ENCODE peak calls at places on chromosomes 2 and 18, in six cellular contexts. J, M, U, Y, F and X are unnamed samples.

GRCh38 chr2:200223385-200223784 is 83.1 kb upstream of the SPATS2L start:
- DNase-seq in Y (no peak), U (no peak), M (peak), J (no peak), F (no peak), X (no peak)

GRCh38 chr2:20205915-20206524 is 18.9 kb downstream of the SDC1 start:
- DNase-seq in M (no peak), F (no peak), J (no peak), U (no peak), Y (no peak), X (no peak)

GRCh38 chr18:77092104-77093066 is 40.2 kb downstream of the MBP start:
- DNase-seq in J (no peak), M (no peak), Y (no peak), F (no peak), U (no peak), X (no peak)

GRCh38 chr2:145221032-145221431 is 701.1 kb upstream of the ZEB2 start:
- DNase-seq in Y (no peak), U (no peak), M (no peak), J (no peak), F (no peak), X (no peak)

GRCh38 chr2:64105676-64106461 is 38.4 kb downstream of the PELI1 start:
- DNase-seq in J (no peak), F (no peak), M (no peak), U (no peak), Y (no peak), X (no peak)

GRCh38 chr2:217820066-217820819 is 182.6 kb downstream of the TNS1 start:
- DNase-seq in Y (no peak), U (no peak), J (no peak), F (no peak), M (no peak), X (peak)

GRCh38 chr2:151851761-151852160 is 23.5 kb upstream of the ARL5A start:
- DNase-seq in J (no peak), U (no peak), F (no peak), M (no peak), Y (no peak), X (no peak)

GRCh38 chr2:151782378-151783132 is 45.7 kb downstream of the ARL5A start:
- DNase-seq in M (no peak), J (no peak), U (no peak), F (no peak), Y (no peak), X (no peak)

GRCh38 chr2:62197017-62197586 is 1.2 kb downstream of the B3GNT2 start:
- DNase-seq in J (peak), U (no peak), F (no peak), Y (no peak), M (no peak), X (no peak)

GRCh38 chr2:189685540-189686229 is 11.2 kb downstream of the ANKAR start:
- DNase-seq in F (peak), U (peak), J (no peak), Y (peak), M (peak), X (peak)

GRCh38 chr2:126856403-126856802 is 42.3 kb upstream of the TEX51 start:
- DNase-seq in U (no peak), F (no peak), M (no peak), J (no peak), Y (no peak), X (no peak)

DNA sequence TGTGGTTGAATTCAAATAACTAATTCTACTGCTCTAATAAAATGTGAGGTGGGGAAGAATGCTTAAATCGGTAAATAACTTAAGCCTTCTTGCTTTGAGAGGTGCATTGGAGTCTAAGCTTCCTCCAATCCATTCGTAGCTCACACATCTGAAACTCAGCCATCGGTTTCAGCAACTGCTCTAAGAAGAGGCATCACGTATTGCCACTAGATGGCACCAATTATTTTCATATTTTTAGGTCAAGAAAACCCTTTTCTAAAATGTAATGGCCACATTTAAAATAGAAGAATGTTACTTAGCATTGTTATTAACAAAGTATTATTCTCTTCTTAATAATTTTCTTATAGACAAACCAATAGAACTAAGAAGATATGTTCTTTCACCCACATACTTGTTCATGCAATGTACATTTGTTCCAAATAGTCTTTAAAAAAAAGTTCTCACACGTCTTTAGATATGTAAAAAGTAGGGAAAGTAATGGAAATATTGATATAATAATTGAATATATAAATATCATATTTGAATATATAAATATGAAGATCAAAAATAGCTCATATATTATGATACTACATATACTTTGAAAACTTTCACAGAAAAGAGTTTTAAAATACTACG is 229.8 kb downstream of the CCDC178 start:
- DNase-seq in M (no peak), Y (no peak), J (no peak), F (peak), U (no peak), X (no peak)
- TF ChIP-seq CTCF in M (no peak), Y (peak), J (peak), F (peak), U (peak), X (peak)

GRCh38 chr2:177256026-177256425 is 8.5 kb downstream of the NFE2L2 start:
- DNase-seq in Y (no peak), U (no peak), M (no peak), F (no peak), J (no peak), X (no peak)

GRCh38 chr2:177252808-177253531 is 11.6 kb downstream of the NFE2L2 start:
- DNase-seq in F (no peak), J (no peak), Y (no peak), M (no peak), U (no peak), X (no peak)

GRCh38 chr2:177253704-177254103 is 10.8 kb downstream of the NFE2L2 start:
- DNase-seq in U (no peak), J (no peak), Y (no peak), F (no peak), M (no peak), X (no peak)

GRCh38 chr2:177255227-177255601 is 9.3 kb downstream of the NFE2L2 start:
- DNase-seq in M (no peak), U (no peak), Y (no peak), F (no peak), J (no peak), X (no peak)

GRCh38 chr2:177254433-177255226 is 9.9 kb downstream of the NFE2L2 start:
- DNase-seq in J (no peak), Y (no peak), M (no peak), U (no peak), F (peak), X (no peak)
- H3K27ac ChIP-seq in J (peak), Y (no peak), M (no peak), U (peak), F (no peak), X (peak)

GRCh38 chr2:235430366-235431083 is 63.3 kb upstream of the AGAP1 start:
- DNase-seq in U (no peak), J (no peak), F (no peak), M (no peak), Y (no peak), X (no peak)

GRCh38 chr2:235433860-235434259 is 60.0 kb upstream of the AGAP1 start:
- DNase-seq in U (peak), M (peak), F (peak), Y (no peak), J (no peak), X (no peak)

GRCh38 chr2:235432741-235433520 is 60.9 kb upstream of the AGAP1 start:
- DNase-seq in Y (no peak), F (no peak), U (no peak), J (no peak), M (no peak), X (no peak)
- TF ChIP-seq CTCF in Y (no peak), F (no peak), U (no peak), J (no peak), M (no peak), X (no peak)

DNA sequence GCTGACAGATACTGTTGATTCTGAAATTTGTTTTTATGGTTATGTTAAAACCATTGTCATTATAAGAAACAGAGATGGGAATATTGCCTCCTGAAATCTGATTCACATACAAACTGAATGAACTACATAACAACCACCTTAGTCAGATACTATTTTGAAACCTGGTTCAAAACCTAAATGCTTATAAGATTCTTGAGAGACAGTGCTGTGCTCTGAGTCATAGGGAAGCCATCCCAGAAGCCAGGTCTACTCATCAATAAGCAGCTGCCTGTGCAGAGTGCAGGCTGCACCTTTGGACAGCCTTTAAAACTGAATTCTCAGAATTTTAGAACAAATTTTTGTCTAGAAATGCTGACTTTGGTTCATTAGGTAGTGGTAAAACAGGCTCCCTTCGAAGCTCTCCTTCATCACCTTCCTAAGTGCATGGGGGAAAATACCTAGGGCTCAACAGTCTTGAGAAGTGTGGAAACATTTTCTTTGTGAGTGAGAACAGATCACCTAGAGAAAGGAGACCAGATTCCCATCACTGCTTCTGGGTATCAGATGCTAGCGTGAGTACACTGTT is at the start of gene SERPINB7:
- DNase-seq in M (no peak), F (peak), U (no peak), J (peak), Y (peak), X (no peak)
- H3K27ac ChIP-seq in M (no peak), F (peak), U (no peak), J (peak), Y (peak), X (no peak)

GRCh38 chr2:84914334-84914733 is 8.9 kb downstream of the TMSB10 start:
- DNase-seq in M (no peak), J (no peak), F (no peak), Y (no peak), U (no peak), X (no peak)

GRCh38 chr2:84911135-84911678 is 5.8 kb downstream of the TMSB10 start:
- DNase-seq in J (no peak), Y (no peak), M (no peak), F (no peak), U (no peak), X (no peak)

GRCh38 chr2:84918430-84918829 is 13.0 kb downstream of the TMSB10 start:
- DNase-seq in Y (no peak), J (no peak), U (no peak), M (no peak), F (no peak), X (no peak)

GRCh38 chr2:84908948-84909713 is 3.7 kb downstream of the TMSB10 start:
- DNase-seq in M (no peak), Y (no peak), J (no peak), F (no peak), U (no peak), X (no peak)

DNA sequence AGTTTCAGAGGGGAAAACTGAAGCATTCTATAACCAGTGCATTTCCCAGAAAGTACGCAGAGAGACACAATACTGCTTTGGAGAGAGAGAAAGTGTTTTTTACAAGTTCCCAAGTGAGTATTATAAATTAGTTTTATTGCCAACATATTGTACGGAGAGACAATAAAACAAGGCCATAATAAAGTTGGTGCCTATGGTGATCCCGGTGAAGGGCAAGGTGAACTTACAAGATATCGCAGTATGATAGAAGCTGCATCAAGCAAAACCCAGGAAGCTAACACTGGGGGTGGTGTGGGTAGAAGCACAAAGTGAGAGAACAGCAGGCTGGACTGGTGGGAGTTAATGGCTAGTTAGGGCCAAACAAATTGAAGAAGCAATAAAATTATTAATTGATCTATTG is 7.5 kb downstream of the TMSB10 start:
- DNase-seq in J (no peak), Y (no peak), U (no peak), M (no peak), F (no peak), X (no peak)
- TF ChIP-seq CTCF in J (no peak), Y (no peak), U (no peak), M (no peak), F (no peak), X (no peak)

GRCh38 chr2:128316777-128317185 is 1.9 kb downstream of the HS6ST1 start:
- DNase-seq in U (no peak), J (no peak), F (no peak), Y (no peak), M (no peak), X (peak)
- H3K27ac ChIP-seq in U (no peak), J (peak), F (no peak), Y (no peak), M (no peak), X (no peak)

GRCh38 chr18:48000701-48001100 is 70.2 kb upstream of the SMAD2 start:
- DNase-seq in F (no peak), U (no peak), Y (no peak), M (no peak), J (no peak), X (no peak)

GRCh38 chr18:48003426-48004349 is 73.2 kb upstream of the SMAD2 start:
- DNase-seq in M (no peak), Y (no peak), F (peak), J (no peak), U (peak), X (no peak)

GRCh38 chr18:47999801-48000248 is 69.4 kb upstream of the SMAD2 start:
- DNase-seq in Y (no peak), U (no peak), F (no peak), J (no peak), M (no peak), X (no peak)

GRCh38 chr18:48004577-48004976 is 74.1 kb upstream of the SMAD2 start:
- DNase-seq in J (no peak), U (no peak), F (no peak), Y (no peak), M (no peak), X (no peak)

DNA sequence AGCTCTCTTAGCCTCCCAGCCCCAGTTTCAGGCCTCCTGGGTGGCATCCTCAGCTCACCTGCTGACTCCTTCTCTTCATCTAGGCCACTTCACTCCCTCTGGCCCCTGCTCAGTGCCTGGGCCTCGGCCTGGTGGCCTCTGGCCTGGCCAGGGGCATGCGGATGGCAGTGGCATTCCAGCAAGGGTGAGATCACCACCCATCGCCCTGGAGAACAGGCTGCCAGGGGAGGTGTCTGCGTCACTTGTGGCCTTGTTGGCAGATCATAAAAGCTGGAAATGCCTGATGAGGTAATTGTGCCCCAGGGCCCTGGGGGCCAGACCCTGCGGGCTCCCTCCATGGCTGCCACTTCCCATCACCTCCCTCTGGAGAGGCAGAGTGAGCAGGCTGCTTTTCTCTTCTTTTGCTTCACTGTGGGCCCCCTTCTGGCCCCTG is 72.5 kb upstream of the SMAD2 start:
- DNase-seq in Y (no peak), J (peak), M (no peak), F (peak), U (peak), X (peak)
- TF ChIP-seq CTCF in Y (no peak), J (no peak), M (no peak), F (no peak), U (no peak), X (no peak)